ENCODE peak calls at places on chromosome 3, in five cellular contexts. S is NCI-H2081, U is skeletal muscle cell, K is type B pancreatic cell, X is NAMALWA. N is an unnamed sample.

GRCh38 chr3:88093266-88093665 is 34.2 kb downstream of the ZNF654 start:
- DNase-seq in S (no peak), U (no peak), K (no peak), X (no peak), N (no peak)

GRCh38 chr3:141093397-141093796 is 42.2 kb downstream of the SPSB4 start:
- DNase-seq in S (no peak), U (no peak), K (no peak), X (no peak), N (no peak)

GRCh38 chr3:49351521-49352011 is 6.6 kb downstream of the GPX1 start:
- DNase-seq in S (no peak), U (peak), K (no peak), X (no peak), N (no peak)

GRCh38 chr3:140186421-140186920 is 251.5 kb downstream of the CLSTN2 start:
- DNase-seq in S (peak), U (peak), K (no peak), X (no peak), N (no peak)

GRCh38 chr3:34016925-34017592 is 218.6 kb downstream of the PDCD6IP start:
- DNase-seq in S (no peak), U (no peak), K (no peak), X (no peak), N (no peak)

GRCh38 chr3:21484323-21485154 is 266.5 kb downstream of the ZNF385D start:
- DNase-seq in S (peak), U (peak), K (no peak), X (peak), N (no peak)

GRCh38 chr3:39208463-39209055 is 16.2 kb upstream of the XIRP1 start:
- DNase-seq in S (peak), U (no peak), K (no peak), X (peak), N (no peak)

GRCh38 chr3:192848371-192849233 is 69.1 kb downstream of the MB21D2 start:
- DNase-seq in S (no peak), U (no peak), K (no peak), X (no peak), N (no peak)